ENCODE peak calls at places on chromosomes 5 and 9, in six cellular contexts. I is GM12865, R is brain microvascular endothelial cell, Z is retinal pigment epithelial cell, F is stomach, B is MCF 10A. O is an unnamed sample.

GRCh38 chr5:2752059-2752874 is 790 bp upstream of the IRX2 start:
- DNase-seq in I (no peak), R (no peak), Z (no peak), F (peak; percentile 60), B (peak; percentile 81), O (no peak)

GRCh38 chr5:158640581-158640980 is 459.1 kb downstream of the EBF1 start:
- DNase-seq in I (no peak), R (peak; percentile 82), Z (no peak), F (no peak), B (peak; percentile 87), O (peak; percentile 37)

GRCh38 chr9:71716138-71716909 is 52.0 kb downstream of the CEMIP2 start:
- DNase-seq in I (no peak), R (no peak), Z (no peak), F (no peak), B (no peak), O (peak; percentile 41)

GRCh38 chr9:1210954-1211353 is 160.8 kb downstream of the DMRT2 start:
- DNase-seq in I (no peak), R (no peak), Z (no peak), F (no peak), B (no peak), O (no peak)

GRCh38 chr5:143314123-143314522 is 89.4 kb downstream of the NR3C1 start:
- DNase-seq in I (no peak), R (no peak), Z (no peak), F (no peak), B (no peak), O (no peak)

GRCh38 chr5:170920196-170920595 is 58.4 kb downstream of the RANBP17 start:
- DNase-seq in I (no peak), R (no peak), Z (no peak), F (no peak), B (no peak), O (peak; percentile 24)

GRCh38 chr5:40738502-40738901 is 17.3 kb downstream of the TTC33 start:
- DNase-seq in I (no peak), R (no peak), Z (no peak), F (no peak), B (no peak), O (no peak)

GRCh38 chr5:6328173-6328572 is 50.2 kb downstream of the MED10 start:
- DNase-seq in I (peak; percentile 24), R (peak; percentile 9), Z (no peak), F (no peak), B (peak; percentile 43), O (peak; percentile 3)

GRCh38 chr9:27511771-27512170 is 12.3 kb upstream of the IFNK start:
- DNase-seq in I (no peak), R (no peak), Z (no peak), F (no peak), B (no peak), O (no peak)

GRCh38 chr9:129059796-129060785 is 20.8 kb upstream of the DOLPP1 start:
- DNase-seq in I (no peak), R (no peak), Z (no peak), F (no peak), B (no peak), O (no peak)

GRCh38 chr5:65037845-65038815 is 269.4 kb downstream of the CWC27 start:
- DNase-seq in I (no peak), R (no peak), Z (no peak), F (no peak), B (peak; percentile 40), O (no peak)

GRCh38 chr5:75482482-75482881 is 28.9 kb downstream of the CERT1 start:
- DNase-seq in I (no peak), R (peak; percentile 6), Z (no peak), F (no peak), B (no peak), O (peak; percentile 52)

GRCh38 chr5:176629853-176630680 is at the start of the genes EIF4E1B and SNCB:
- DNase-seq in I (peak; percentile 32), R (peak; percentile 38), Z (no peak), F (no peak), B (no peak), O (peak; percentile 43)
- TF ChIP-seq CTCF in I (no peak), R (no peak), Z (no peak), F (no peak), B (no peak), O (no peak)

GRCh38 chr5:16457451-16457850 is 8.1 kb downstream of the ZNF622 start:
- DNase-seq in I (no peak), R (no peak), Z (no peak), F (no peak), B (no peak), O (no peak)
- TF ChIP-seq CTCF in I (no peak), R (peak; percentile 44), Z (peak; percentile 37), F (no peak), B (no peak), O (peak; percentile 1)

DNA sequence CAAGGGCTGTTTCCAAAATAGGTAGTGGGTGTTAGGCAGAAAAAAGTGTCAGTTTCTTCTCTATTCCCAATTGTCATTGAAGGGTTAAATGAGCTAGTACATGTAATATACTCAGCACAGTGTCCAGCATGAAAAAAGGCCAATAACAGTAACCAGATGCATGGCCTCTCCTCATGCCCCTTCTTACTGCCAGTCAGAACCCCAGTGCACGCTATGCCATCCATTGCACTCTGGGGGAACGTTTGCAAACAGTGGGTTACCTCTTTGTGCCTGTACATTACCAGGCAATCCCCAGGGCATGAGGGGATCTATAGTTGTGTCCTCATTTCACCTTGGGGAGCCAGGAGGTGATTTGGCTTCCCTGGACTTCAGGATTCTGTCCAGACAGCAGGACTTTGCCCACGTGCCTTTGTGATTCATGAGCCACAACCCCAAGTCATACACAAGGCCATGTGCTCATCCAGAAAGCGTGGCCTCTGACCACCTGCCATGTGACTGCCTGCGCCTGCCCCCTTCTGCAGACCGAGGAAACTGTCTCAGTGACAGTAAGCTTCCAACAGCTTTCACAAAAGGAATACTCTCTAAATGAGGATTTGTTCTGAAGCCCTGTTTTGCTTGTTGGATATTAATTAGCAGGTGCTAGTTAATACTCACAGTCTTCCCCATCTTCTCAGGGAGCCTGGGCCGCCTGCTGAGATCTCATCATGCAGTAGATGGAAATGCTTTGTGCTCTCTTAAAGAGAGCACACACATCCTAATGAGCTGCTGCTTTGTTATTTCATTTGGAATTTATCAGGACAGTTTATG is 36.8 kb upstream of the ANGPTL2 start:
- DNase-seq in I (no peak), R (peak; percentile 75), Z (peak; percentile 93), F (peak; percentile 26), B (peak; percentile 69), O (peak; percentile 93)
- TF ChIP-seq CTCF in I (no peak), R (peak; percentile 68), Z (peak; percentile 48), F (no peak), B (no peak), O (peak; percentile 43)

GRCh38 chr9:98707158-98708102 is 1.3 kb downstream of the GABBR2 start:
- DNase-seq in I (peak; percentile 52), R (peak; percentile 52), Z (peak; percentile 27), F (peak; percentile 29), B (peak; percentile 30), O (peak; percentile 88)
- TF ChIP-seq CTCF in I (peak; percentile 38), R (peak; percentile 85), Z (peak; percentile 71), F (no peak), B (peak; percentile 27), O (peak; percentile 82)

GRCh38 chr9:130347036-130347435 is 81.5 kb downstream of the HMCN2 start:
- DNase-seq in I (no peak), R (no peak), Z (no peak), F (no peak), B (no peak), O (no peak)

GRCh38 chr9:130349398-130349797 is 83.8 kb downstream of the HMCN2 start:
- DNase-seq in I (no peak), R (no peak), Z (no peak), F (no peak), B (no peak), O (no peak)

GRCh38 chr9:130348881-130349280 is 83.3 kb downstream of the HMCN2 start:
- DNase-seq in I (no peak), R (no peak), Z (no peak), F (no peak), B (no peak), O (no peak)

GRCh38 chr9:130348341-130348740 is 82.8 kb downstream of the HMCN2 start:
- DNase-seq in I (no peak), R (no peak), Z (no peak), F (no peak), B (no peak), O (no peak)

GRCh38 chr9:130347931-130348330 is 82.4 kb downstream of the HMCN2 start:
- DNase-seq in I (no peak), R (no peak), Z (no peak), F (no peak), B (no peak), O (no peak)
- TF ChIP-seq CTCF in I (no peak), R (peak; percentile 9), Z (peak; percentile 5), F (no peak), B (no peak), O (no peak)

DNA sequence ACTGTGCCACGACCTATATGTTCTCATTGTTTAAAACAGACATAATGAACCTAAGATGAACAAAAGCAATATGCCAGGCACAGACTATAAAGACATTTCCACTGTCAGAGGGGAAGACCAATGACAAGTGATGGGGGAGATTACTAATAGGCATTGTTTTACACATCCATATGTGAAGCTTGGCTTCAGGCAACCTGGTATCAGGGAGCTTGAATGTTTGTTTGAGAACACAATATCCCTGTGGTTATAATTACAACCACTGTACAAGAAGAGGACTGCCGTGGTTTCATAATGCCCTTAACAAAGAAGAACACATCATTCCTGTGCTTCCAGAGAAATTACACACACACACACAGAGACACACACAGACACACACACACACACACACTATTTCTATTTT is 385.7 kb downstream of the BNC2 start:
- DNase-seq in I (no peak), R (no peak), Z (no peak), F (no peak), B (no peak), O (peak; percentile 53)
- TF ChIP-seq CTCF in I (no peak), R (no peak), Z (no peak), F (no peak), B (no peak), O (no peak)

DNA sequence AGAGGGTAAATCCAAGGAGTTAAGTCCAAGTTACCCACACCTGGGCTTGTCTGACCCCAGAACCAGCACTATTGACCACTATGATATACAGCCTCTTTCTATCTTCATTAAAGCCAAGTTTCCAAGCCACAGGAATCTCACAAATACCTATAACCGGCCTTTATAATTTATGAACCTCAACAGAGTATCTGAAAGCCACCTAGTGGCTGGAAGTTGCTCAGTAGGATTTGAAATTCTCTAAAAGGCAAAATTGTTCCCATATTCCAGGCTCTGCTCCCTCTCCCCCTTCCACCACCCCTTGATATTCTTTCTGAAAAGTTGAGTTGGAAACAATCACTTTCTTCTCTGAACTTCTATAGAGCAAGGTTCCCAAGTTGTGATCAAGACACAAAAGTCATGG is 106.4 kb upstream of the GPR151 start:
- DNase-seq in I (no peak), R (no peak), Z (no peak), F (no peak), B (no peak), O (no peak)
- TF ChIP-seq CTCF in I (peak; percentile 24), R (peak; percentile 58), Z (peak; percentile 60), F (peak; percentile 17), B (peak; percentile 44), O (no peak)

DNA sequence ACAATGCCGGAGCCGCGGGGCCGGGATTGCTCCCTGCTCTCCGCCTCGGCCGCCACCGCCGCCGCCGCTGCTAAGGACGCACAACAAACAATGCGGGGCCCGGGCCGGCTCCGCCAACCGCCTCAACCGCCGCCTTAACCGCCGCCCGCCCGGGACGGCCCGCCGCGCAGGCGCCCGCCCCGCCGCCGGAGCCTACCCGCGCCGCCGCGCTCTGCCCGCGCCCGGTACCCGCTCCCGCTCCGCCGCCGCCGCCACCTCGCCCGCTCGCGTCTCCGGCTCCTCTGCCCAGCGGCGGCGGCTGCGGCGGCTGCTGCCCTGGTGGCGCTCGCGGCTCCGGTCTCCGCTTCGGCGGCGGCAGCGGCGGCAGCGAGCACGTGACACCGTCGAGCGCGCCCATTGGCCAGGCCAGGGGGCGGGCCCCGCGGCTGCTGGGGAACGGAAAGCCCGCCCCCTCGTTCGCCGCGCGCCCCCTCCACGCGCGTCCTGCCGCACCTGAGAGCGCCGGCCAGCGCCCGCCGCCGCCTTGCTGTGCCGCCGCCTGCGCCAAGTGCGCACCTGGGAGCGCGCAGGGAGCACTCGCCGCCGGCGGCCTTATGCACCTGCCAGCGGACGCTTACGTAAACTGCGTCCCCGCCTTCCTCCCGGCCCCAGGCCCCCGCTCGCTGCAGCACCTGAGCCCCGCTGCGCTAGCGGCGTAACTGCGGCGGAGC is at the start of gene STRBP:
- DNase-seq in I (peak; percentile 97), R (peak; percentile 57), Z (peak; percentile 37), F (peak; percentile 95), B (peak; percentile 84), O (peak; percentile 80)
- TF ChIP-seq CTCF in I (no peak), R (no peak), Z (no peak), F (no peak), B (no peak), O (no peak)

O was measured in cardiac fibroblast.